ENCODE peak calls at places on chromosomes 11 and 22, in four cellular contexts. One of them, this sample, is unnamed.

GRCh38 chr11:70583781-70584218 is 185.5 kb downstream of the CTTN start:
- DNase-seq in K562: no peak
- DNase-seq in A549: no peak
- DNase-seq in GM12878: no peak
- DNase-seq in this sample: no peak

GRCh38 chr11:112841719-112842118 is 119.5 kb upstream of the NCAM1 start:
- DNase-seq in K562: no peak
- DNase-seq in A549: no peak
- DNase-seq in GM12878: no peak
- DNase-seq in this sample: no peak

GRCh38 chr11:123483058-123483457 is 53.0 kb downstream of the GRAMD1B start:
- DNase-seq in K562: no peak
- DNase-seq in A549: peak; percentile 22
- DNase-seq in GM12878: no peak
- DNase-seq in this sample: peak; percentile 70

GRCh38 chr22:37627545-37627944 is 11.9 kb upstream of the SH3BP1 start:
- DNase-seq in K562: no peak
- DNase-seq in A549: no peak
- DNase-seq in GM12878: no peak
- DNase-seq in this sample: no peak

GRCh38 chr11:2689551-2690260 is 10.1 kb downstream of the KCNQ1OT1 start:
- DNase-seq in K562: no peak
- DNase-seq in A549: no peak
- DNase-seq in GM12878: no peak
- DNase-seq in this sample: no peak

GRCh38 chr22:20636945-20637344 is 129.5 kb downstream of the MED15 start:
- DNase-seq in K562: no peak
- DNase-seq in A549: no peak
- DNase-seq in GM12878: no peak
- DNase-seq in this sample: no peak

GRCh38 chr11:70477607-70478006 is 79.3 kb downstream of the CTTN start:
- DNase-seq in K562: no peak
- DNase-seq in A549: no peak
- DNase-seq in GM12878: no peak
- DNase-seq in this sample: no peak

GRCh38 chr11:63663809-63664208 is 7.4 kb downstream of the ATL3 start:
- DNase-seq in K562: no peak
- DNase-seq in A549: no peak
- DNase-seq in GM12878: no peak
- DNase-seq in this sample: peak; percentile 80

GRCh38 chr22:48700180-48700565 is 1127.5 kb downstream of the BRD1 start:
- DNase-seq in K562: no peak
- DNase-seq in A549: no peak
- DNase-seq in GM12878: no peak
- DNase-seq in this sample: no peak

GRCh38 chr22:29226246-29226981 is 20.7 kb downstream of the EMID1 start:
- DNase-seq in K562: no peak
- DNase-seq in A549: no peak
- DNase-seq in GM12878: no peak
- DNase-seq in this sample: no peak

GRCh38 chr11:117502285-117502856 is 174.7 kb downstream of the CEP164 start:
- DNase-seq in K562: no peak
- DNase-seq in A549: no peak
- DNase-seq in GM12878: no peak
- DNase-seq in this sample: no peak

GRCh38 chr11:945986-946385 is 20.3 kb downstream of the AP2A2 start:
- DNase-seq in K562: no peak
- DNase-seq in A549: no peak
- DNase-seq in GM12878: no peak
- DNase-seq in this sample: no peak

GRCh38 chr11:47715082-47715669 is at the start of gene AGBL2:
- DNase-seq in K562: peak; percentile 77
- DNase-seq in A549: peak; percentile 82
- DNase-seq in GM12878: peak; percentile 25
- DNase-seq in this sample: peak; percentile 50

GRCh38 chr11:35418282-35418846 is 994 bp downstream of the SLC1A2 start:
- DNase-seq in K562: no peak
- DNase-seq in A549: no peak
- DNase-seq in GM12878: no peak
- DNase-seq in this sample: no peak

GRCh38 chr11:102914238-102915043 is 39.7 kb upstream of the MMP12 start:
- DNase-seq in K562: no peak
- DNase-seq in A549: peak; percentile 18
- DNase-seq in GM12878: no peak
- DNase-seq in this sample: peak; percentile 56

GRCh38 chr11:61841636-61842332 is 13.7 kb downstream of the FADS2 start:
- DNase-seq in K562: peak; percentile 78
- DNase-seq in A549: no peak
- DNase-seq in GM12878: no peak
- DNase-seq in this sample: no peak

GRCh38 chr22:40605676-40606250 is 30.8 kb downstream of the MRTFA start:
- DNase-seq in K562: no peak
- DNase-seq in A549: no peak
- DNase-seq in GM12878: no peak
- DNase-seq in this sample: peak; percentile 42

GRCh38 chr22:40599731-40600130 is 36.8 kb downstream of the MRTFA start:
- DNase-seq in K562: no peak
- DNase-seq in A549: no peak
- DNase-seq in GM12878: no peak
- DNase-seq in this sample: no peak

GRCh38 chr22:40606306-40606705 is 30.2 kb downstream of the MRTFA start:
- DNase-seq in K562: no peak
- DNase-seq in A549: no peak
- DNase-seq in GM12878: no peak
- DNase-seq in this sample: no peak

GRCh38 chr22:40603088-40603605 is 33.4 kb downstream of the MRTFA start:
- DNase-seq in K562: no peak
- DNase-seq in A549: no peak
- DNase-seq in GM12878: no peak
- DNase-seq in this sample: peak; percentile 78

GRCh38 chr22:40602231-40602630 is 34.3 kb downstream of the MRTFA start:
- DNase-seq in K562: no peak
- DNase-seq in A549: no peak
- DNase-seq in GM12878: no peak
- DNase-seq in this sample: no peak
- TF ChIP-seq ELK1 in K562: no peak
- TF ChIP-seq ELK1 in A549: no peak
- TF ChIP-seq ELK1 in GM12878: no peak
- TF ChIP-seq ELK1 in this sample: no peak

DNA sequence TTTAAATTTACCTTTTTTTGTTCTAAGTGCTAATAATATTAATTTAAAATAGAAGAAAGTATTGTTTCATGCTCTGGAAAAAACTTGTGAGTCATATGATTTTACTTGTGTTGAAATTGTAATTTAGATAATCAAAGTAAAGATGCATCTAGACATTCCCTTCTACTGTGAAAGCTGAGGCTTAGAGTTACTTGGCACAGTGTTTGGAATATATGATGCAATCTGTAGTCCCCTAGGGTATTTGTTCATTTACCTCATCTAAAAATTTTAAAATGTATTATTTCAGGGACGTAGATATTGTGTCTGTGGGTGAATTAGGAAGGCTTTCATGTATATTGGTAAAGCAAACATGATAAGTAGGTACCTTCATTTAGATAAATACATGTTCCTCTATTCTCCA is 793.5 kb upstream of the CNTN5 start:
- DNase-seq in K562: no peak
- DNase-seq in A549: no peak
- DNase-seq in GM12878: no peak
- DNase-seq in this sample: no peak
- TF ChIP-seq RAD21 in K562: no peak
- TF ChIP-seq RAD21 in A549: no peak
- TF ChIP-seq RAD21 in GM12878: no peak
- TF ChIP-seq RAD21 in this sample: no peak

GRCh38 chr11:65375012-65375411 is 7.4 kb downstream of the SLC25A45 start:
- DNase-seq in K562: no peak
- DNase-seq in A549: no peak
- DNase-seq in GM12878: no peak
- DNase-seq in this sample: no peak

GRCh38 chr11:65376138-65376713 is 6.2 kb downstream of the SLC25A45 start:
- DNase-seq in K562: no peak
- DNase-seq in A549: no peak
- DNase-seq in GM12878: no peak
- DNase-seq in this sample: no peak

GRCh38 chr11:65377777-65378176 is 4.7 kb downstream of the SLC25A45 start:
- DNase-seq in K562: no peak
- DNase-seq in A549: no peak
- DNase-seq in GM12878: no peak
- DNase-seq in this sample: no peak

GRCh38 chr11:65378208-65378927 is 4.1 kb downstream of the SLC25A45 start:
- DNase-seq in K562: no peak
- DNase-seq in A549: no peak
- DNase-seq in GM12878: no peak
- DNase-seq in this sample: no peak

GRCh38 chr11:65377036-65377435 is 5.4 kb downstream of the SLC25A45 start:
- DNase-seq in K562: no peak
- DNase-seq in A549: no peak
- DNase-seq in GM12878: no peak
- DNase-seq in this sample: no peak
- TF ChIP-seq ELK1 in K562: no peak
- TF ChIP-seq ELK1 in A549: no peak
- TF ChIP-seq ELK1 in GM12878: no peak
- TF ChIP-seq ELK1 in this sample: no peak

DNA sequence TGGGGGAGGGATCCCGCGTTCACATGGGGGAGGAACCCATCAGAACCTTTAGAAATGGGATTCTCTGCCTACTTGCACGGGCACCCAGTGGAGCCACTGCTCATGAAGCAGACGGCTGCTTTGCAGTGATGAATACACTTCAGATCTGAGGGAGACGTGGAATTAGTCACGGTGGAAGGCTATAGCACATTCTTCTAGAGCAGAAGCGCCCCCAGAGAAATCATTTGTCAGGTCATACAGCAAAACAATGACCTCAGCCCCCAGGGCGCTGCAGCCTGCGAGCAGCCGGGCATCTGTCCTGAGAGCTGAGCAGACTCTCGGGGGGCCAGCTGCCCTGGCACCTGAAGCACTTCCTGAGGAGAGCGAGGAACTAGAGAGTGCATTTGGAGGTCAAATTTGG is 12.7 kb downstream of the TP53AIP1 start:
- DNase-seq in K562: no peak
- DNase-seq in A549: no peak
- DNase-seq in GM12878: no peak
- DNase-seq in this sample: peak; percentile 73
- TF ChIP-seq RAD21 in K562: no peak
- TF ChIP-seq RAD21 in A549: no peak
- TF ChIP-seq RAD21 in GM12878: no peak
- TF ChIP-seq RAD21 in this sample: no peak

GRCh38 chr11:44592125-44592643 is 26.7 kb downstream of the CD82 start:
- DNase-seq in K562: no peak
- DNase-seq in A549: no peak
- DNase-seq in GM12878: no peak
- DNase-seq in this sample: peak; percentile 65
- TF ChIP-seq ELK1 in K562: no peak
- TF ChIP-seq ELK1 in A549: no peak
- TF ChIP-seq ELK1 in GM12878: no peak
- TF ChIP-seq ELK1 in this sample: no peak

DNA sequence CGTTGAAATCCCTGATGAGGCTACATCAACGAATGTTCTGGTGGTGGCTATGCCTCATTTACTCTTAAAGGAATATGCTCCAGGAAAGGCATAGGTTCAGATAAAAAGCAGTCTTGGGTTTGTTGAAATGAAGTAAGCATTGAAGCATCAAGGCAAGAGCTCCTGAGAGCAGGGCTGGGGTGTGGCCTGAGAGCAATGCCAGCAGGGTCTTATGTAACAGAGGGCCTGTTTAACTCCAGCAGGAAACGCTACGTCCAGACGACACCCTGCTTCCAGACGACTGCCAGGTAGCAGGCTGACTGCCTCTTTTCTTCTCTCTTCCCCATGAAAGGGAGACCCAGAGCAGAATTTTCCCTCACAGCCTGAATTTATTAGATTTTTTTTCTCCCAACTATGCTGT is 127.1 kb upstream of the SLC5A12 start:
- DNase-seq in K562: no peak
- DNase-seq in A549: no peak
- DNase-seq in GM12878: no peak
- DNase-seq in this sample: no peak
- TF ChIP-seq RAD21 in K562: no peak
- TF ChIP-seq RAD21 in A549: no peak
- TF ChIP-seq RAD21 in GM12878: no peak
- TF ChIP-seq RAD21 in this sample: no peak

DNA sequence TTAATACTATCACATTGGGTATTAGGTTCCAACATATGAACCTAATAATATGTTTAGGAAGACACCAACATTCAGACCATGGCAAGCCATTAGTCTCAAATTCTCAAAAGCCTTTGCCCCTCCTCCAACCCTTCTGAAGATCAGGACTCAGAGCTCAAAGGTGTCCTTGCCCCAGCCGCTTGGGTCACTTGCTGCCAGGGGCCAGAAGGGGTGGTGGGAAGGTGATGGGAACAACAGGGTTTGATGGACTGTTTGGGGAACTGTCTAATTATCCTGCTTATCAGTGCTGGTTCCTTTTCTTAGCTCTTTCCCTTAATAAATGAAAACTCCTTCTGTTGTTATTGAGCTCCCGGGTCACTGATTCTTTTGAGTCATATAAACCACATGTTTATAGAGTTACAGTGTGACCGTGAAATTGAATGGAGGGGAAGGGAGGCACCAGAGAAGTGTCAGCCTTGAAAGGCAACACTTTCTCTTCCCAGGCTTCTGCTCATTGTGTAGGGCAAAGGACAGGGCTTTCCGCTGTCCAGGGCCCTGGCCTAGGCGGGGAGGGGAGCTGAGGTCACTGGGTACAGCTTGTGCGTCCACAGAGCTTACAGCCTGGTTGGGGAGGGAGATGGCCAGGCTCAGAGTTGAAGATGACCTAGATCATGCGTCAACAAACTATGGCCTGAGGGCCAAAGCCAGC is 105.1 kb downstream of the FBXO7 start:
- DNase-seq in K562: no peak
- DNase-seq in A549: no peak
- DNase-seq in GM12878: no peak
- DNase-seq in this sample: peak; percentile 69
- TF ChIP-seq ELK1 in K562: no peak
- TF ChIP-seq ELK1 in A549: no peak
- TF ChIP-seq ELK1 in GM12878: no peak
- TF ChIP-seq ELK1 in this sample: no peak

DNA sequence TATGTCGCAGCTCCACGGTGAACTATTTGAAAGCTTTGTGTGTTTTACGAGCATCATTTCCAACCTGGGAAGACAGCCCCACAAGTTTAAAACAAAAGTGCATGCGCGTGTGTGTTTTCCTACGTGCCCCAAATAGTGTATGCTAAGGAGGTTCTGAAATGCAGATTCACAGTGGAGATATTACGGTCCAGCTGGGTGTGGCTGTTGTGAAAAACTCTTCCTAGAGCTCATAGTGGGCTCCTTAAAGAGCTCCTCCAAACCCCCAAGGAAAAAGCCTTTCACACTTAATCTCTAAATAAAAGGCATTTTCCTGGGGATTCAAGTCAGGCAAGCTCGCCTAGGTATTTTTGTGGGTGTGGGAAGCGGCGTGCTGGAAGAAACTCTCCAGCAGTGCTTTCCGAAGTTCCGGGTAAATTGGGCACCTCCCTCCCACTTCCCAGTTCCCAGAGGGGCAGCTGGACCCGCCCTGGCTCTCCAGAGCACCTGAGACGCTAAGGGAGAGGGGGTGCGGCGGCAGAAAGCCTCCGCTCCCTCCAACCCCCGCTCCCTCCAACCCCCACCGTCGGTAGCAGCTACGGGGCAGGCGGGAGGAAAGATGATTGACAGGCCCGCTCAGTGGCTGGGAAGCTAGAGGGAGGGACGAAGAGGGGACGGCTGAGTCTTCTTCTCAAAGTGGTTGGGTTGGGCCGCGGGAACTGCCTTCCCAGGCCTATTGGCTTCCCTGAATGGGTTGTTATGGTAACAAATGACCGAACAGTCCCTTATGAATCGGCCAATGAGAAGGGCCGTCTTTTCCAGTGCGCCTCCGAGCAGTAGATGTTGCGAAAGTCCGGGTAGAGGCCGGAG is 558 bp upstream of the PCF11 start:
- DNase-seq in K562: peak; percentile 92
- DNase-seq in A549: peak; percentile 98
- DNase-seq in GM12878: peak; percentile 100
- DNase-seq in this sample: peak; percentile 100
- TF ChIP-seq RAD21 in K562: no peak
- TF ChIP-seq RAD21 in A549: no peak
- TF ChIP-seq RAD21 in GM12878: no peak
- TF ChIP-seq RAD21 in this sample: no peak